ENCODE peak calls at places on chromosomes 4 and X, in seven cellular contexts. Z is IMR-90, G is epithelial cell of proximal tubule, D is pancreas, M is gastrocnemius medialis, B is fibroblast of lung, Q is bronchial epithelial cell. N is an unnamed sample.

GRCh38 chrX:25548806-25549205 is 533.0 kb upstream of the ARX start:
- DNase-seq in G (no peak), Z (peak), D (no peak), M (no peak), B (no peak), Q (peak), N (no peak)

GRCh38 chr4:136713140-136713539 is 819.2 kb downstream of the PCDH18 start:
- DNase-seq in B (peak), M (no peak), D (no peak), Q (no peak), G (peak), Z (peak), N (no peak)

GRCh38 chr4:107858158-107858742 is 33.5 kb downstream of the SGMS2 start:
- DNase-seq in Z (no peak), M (no peak), D (no peak), G (no peak), Q (no peak), B (no peak), N (no peak)

GRCh38 chrX:140180585-140180984 is 215.3 kb upstream of the CXorf66 start:
- DNase-seq in G (no peak), B (peak), Z (peak), D (no peak), M (no peak), Q (peak), N (peak)

GRCh38 chr4:41143721-41144379 is 70.5 kb downstream of the APBB2 start:
- DNase-seq in Z (no peak), Q (no peak), B (peak), D (no peak), M (no peak), G (no peak), N (no peak)

GRCh38 chr4:73142995-73143547 is 73.6 kb upstream of the COX18 start:
- DNase-seq in Q (peak), M (no peak), B (no peak), G (no peak), Z (no peak), D (no peak), N (no peak)

GRCh38 chr4:38647096-38647819 is 16.7 kb upstream of the KLF3 start:
- DNase-seq in Z (no peak), Q (no peak), B (peak), G (no peak), D (no peak), M (no peak), N (no peak)

GRCh38 chr4:82899339-82899738 is 1.2 kb upstream of the THAP9 start:
- DNase-seq in B (no peak), Q (peak), Z (no peak), G (no peak), M (no peak), D (no peak), N (no peak)

GRCh38 chr4:140046573-140046972 is 107.4 kb downstream of the MAML3 start:
- DNase-seq in M (no peak), G (no peak), Q (no peak), B (no peak), Z (no peak), D (no peak), N (no peak)
- H3K4me3 ChIP-seq in M (no peak), G (no peak), Q (no peak), B (no peak), Z (no peak), D (no peak), N (no peak)

DNA sequence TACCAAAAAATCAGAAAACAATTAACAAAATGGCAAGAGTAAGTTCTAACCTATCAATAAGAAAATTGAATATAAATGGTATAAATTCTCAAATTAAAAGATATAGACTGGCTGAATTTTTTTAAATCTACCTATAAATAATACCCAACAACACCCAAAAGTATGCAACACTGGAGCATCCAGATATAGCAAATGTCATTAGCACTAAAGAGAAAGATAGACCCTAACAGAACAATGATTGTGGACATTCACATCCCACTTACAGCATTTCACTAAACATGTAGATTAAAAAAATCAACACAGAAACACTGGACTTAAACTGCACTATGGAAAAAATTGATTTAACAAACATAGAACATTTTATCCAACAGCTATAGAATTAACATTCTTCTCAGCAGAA is 673.0 kb upstream of the GRID2 start:
- DNase-seq in D (no peak), Z (no peak), B (no peak), M (no peak), G (no peak), Q (no peak), N (no peak)
- TF ChIP-seq CTCF in D (no peak), Z (no peak), B (no peak), M (no peak), G (no peak), Q (no peak), N (no peak)

GRCh38 chr4:184383497-184384055 is 90.8 kb downstream of the IRF2 start:
- DNase-seq in Z (peak), G (peak), M (peak), D (no peak), Q (peak), B (peak), N (peak)
- H3K4me3 ChIP-seq in Z (peak), G (peak), M (peak), D (peak), Q (peak), B (peak), N (peak)

GRCh38 chr4:2930821-2931764 is 32.1 kb downstream of the NOP14 start:
- DNase-seq in M (peak), G (no peak), D (peak), Q (no peak), B (no peak), Z (no peak), N (no peak)
- TF ChIP-seq CTCF in M (no peak), G (no peak), D (peak), Q (peak), B (no peak), Z (no peak), N (no peak)

GRCh38 chrX:12330841-12331240 is 192.6 kb downstream of the FRMPD4 start:
- DNase-seq in D (no peak), G (no peak), Q (no peak), Z (no peak), B (no peak), M (no peak), N (no peak)
- H3K4me3 ChIP-seq in D (no peak), G (no peak), Q (no peak), Z (no peak), B (no peak), M (no peak), N (no peak)

DNA sequence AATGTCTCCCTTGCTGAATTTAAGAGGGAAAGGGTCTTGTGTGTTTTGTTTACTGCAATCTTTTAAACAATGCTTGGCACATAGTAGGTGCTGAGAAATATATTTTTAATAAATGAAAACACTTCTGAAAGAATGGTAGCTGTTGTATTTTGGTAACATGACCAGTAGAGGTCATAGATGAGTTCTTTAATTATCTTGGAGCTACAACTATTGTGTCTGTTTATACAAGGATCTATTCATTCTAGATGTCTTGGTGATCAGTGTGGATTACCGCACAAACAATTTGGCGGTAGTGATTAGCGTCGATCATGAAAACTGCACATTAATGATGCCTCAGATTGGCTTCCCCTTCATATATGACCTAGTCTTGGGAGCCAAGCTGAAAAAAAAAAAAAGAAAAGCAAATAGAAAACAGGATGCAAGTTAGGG is 21.4 kb upstream of the SCRG1 start:
- DNase-seq in Z (peak), M (no peak), G (no peak), B (peak), Q (peak), D (no peak), N (no peak)
- TF ChIP-seq CTCF in Z (peak), M (no peak), G (peak), B (peak), Q (no peak), D (no peak), N (peak)

GRCh38 chr4:1170156-1170804 is 2.1 kb downstream of the SPON2 start:
- DNase-seq in M (no peak), Q (no peak), D (peak), Z (no peak), G (no peak), B (no peak), N (no peak)
- H3K4me3 ChIP-seq in M (no peak), Q (no peak), D (no peak), Z (no peak), G (peak), B (peak), N (no peak)

N was measured in astrocyte.